ENCODE peak calls at places on chromosomes 5 and 9, in ten cellular contexts. M is prostate gland, A is HCT116, I is transverse colon, P is K562, Z is HepG2, K is spleen, T is breast epithelium, L is suprapubic skin, J is sigmoid colon. O is an unnamed sample.

GRCh38 chr5:157820593-157821252 is 38.2 kb downstream of the CLINT1 start:
- DNase-seq in M (peak), A (peak), I (no peak), P (peak), Z (peak), K (no peak), T (no peak), L (no peak), J (no peak), O (no peak)

GRCh38 chr5:75057551-75057950 is 5.2 kb upstream of the GCNT4 start:
- DNase-seq in M (no peak), A (no peak), I (no peak), P (no peak), Z (no peak), K (no peak), T (no peak), L (no peak), J (no peak), O (no peak)

GRCh38 chr5:108655750-108656450 is 91.8 kb upstream of the FER start:
- DNase-seq in M (no peak), A (no peak), I (no peak), P (no peak), Z (no peak), K (no peak), T (no peak), L (no peak), J (no peak), O (no peak)

GRCh38 chr5:107377277-107377609 is 293.5 kb downstream of the EFNA5 start:
- DNase-seq in M (no peak), A (no peak), I (no peak), P (no peak), Z (no peak), K (no peak), T (no peak), L (no peak), J (no peak), O (no peak)

GRCh38 chr9:114893622-114894021 is 36.8 kb downstream of the TNFSF8 start:
- DNase-seq in M (no peak), A (no peak), I (no peak), P (no peak), Z (no peak), K (no peak), T (no peak), L (no peak), J (no peak), O (no peak)

GRCh38 chr9:121820286-121821005 is 169.0 kb downstream of the DAB2IP start:
- DNase-seq in M (no peak), A (no peak), I (no peak), P (no peak), Z (no peak), K (no peak), T (peak), L (no peak), J (no peak), O (no peak)

GRCh38 chr5:143016777-143017374 is 246.7 kb downstream of the ARHGAP26 start:
- DNase-seq in M (peak), A (no peak), I (peak), P (peak), Z (no peak), K (no peak), T (no peak), L (no peak), J (no peak), O (no peak)

GRCh38 chr9:34646211-34647083 is at the start of gene GALT:
- DNase-seq in M (peak), A (peak), I (peak), P (peak), Z (peak), K (peak), T (peak), L (peak), J (peak), O (peak)

GRCh38 chr9:71349218-71349617 is 227.8 kb upstream of the TRPM3 start:
- DNase-seq in M (no peak), A (no peak), I (no peak), P (no peak), Z (no peak), K (no peak), T (no peak), L (no peak), J (no peak), O (no peak)

GRCh38 chr5:121008041-121008440 is 543.9 kb downstream of the PRR16 start:
- DNase-seq in M (no peak), A (no peak), I (no peak), P (no peak), Z (no peak), K (no peak), T (no peak), L (no peak), J (no peak), O (no peak)

GRCh38 chr9:112945620-112946208 is 55.0 kb upstream of the SLC46A2 start:
- DNase-seq in M (no peak), A (no peak), I (peak), P (peak), Z (peak), K (no peak), T (no peak), L (no peak), J (no peak), O (no peak)

GRCh38 chr9:136655244-136656225 is 7.2 kb upstream of the EGFL7 start:
- DNase-seq in M (no peak), A (no peak), I (no peak), P (no peak), Z (no peak), K (peak), T (no peak), L (no peak), J (no peak), O (no peak)
- TF ChIP-seq POLR2AphosphoS5 in M (no peak), A (no peak), I (peak), P (no peak), Z (no peak), K (peak), T (peak), L (peak), J (peak), O (no peak)

GRCh38 chr9:8259028-8259427 is 459.4 kb upstream of the DMAC1 start:
- DNase-seq in M (no peak), A (no peak), I (no peak), P (no peak), Z (no peak), K (no peak), T (no peak), L (no peak), J (no peak), O (no peak)
- TF ChIP-seq POLR2A in M (no peak), A (no peak), I (no peak), P (no peak), Z (no peak), K (no peak), T (no peak), L (no peak), J (no peak), O (no peak)

GRCh38 chr5:134072471-134073220 is 41.8 kb upstream of the TCF7 start:
- DNase-seq in M (no peak), A (no peak), I (no peak), P (no peak), Z (no peak), K (no peak), T (no peak), L (no peak), J (no peak), O (no peak)
- TF ChIP-seq POLR2AphosphoS5 in M (no peak), A (no peak), I (no peak), P (no peak), Z (no peak), K (no peak), T (no peak), L (no peak), J (no peak), O (no peak)

DNA sequence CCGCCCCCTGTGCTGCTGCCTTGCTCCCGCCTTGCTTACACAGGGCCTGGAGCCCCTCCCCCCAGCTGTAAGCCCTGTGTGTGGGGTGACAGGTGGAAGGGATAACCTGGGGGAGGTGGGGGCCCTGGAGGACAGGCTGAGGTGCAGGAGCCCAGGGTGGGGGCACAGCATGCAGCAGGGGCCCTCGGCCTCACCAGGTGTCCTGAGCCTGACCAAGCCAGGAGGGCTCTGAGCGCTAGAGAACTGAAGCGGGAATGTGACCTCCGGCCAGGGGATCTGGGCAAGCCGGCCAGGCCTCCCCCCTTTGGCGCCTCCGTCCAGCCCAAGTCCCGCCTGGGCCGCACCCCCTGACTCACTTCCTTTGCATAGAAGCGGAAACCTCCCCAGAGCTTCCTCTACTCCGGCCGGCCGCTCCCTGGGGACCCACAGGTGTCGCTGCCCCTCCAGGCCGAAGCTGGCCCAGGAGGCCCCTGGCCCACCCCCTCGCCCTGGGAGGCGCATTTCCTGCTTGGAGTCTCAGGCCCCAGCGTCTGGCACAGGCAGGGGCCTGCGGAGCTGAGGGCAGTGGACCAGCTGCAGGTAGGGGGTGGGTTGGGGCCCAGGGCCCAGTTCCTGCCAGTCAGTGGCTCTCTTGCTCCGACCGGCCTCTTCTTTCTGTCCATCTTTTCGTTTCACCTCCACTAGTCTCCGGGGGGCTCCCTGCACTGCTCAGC is at the start of gene TOR4A:
- DNase-seq in M (no peak), A (peak), I (peak), P (peak), Z (peak), K (peak), T (no peak), L (peak), J (peak), O (peak)
- TF ChIP-seq POLR2A in M (peak), A (peak), I (peak), P (peak), Z (no peak), K (peak), T (no peak), L (no peak), J (no peak), O (peak)

GRCh38 chr5:52077941-52078825 is 694.9 kb downstream of the ISL1 start:
- DNase-seq in M (no peak), A (no peak), I (no peak), P (no peak), Z (no peak), K (no peak), T (no peak), L (no peak), J (no peak), O (no peak)

GRCh38 chr5:52069997-52070396 is 686.7 kb downstream of the ISL1 start:
- DNase-seq in M (no peak), A (no peak), I (no peak), P (no peak), Z (no peak), K (no peak), T (no peak), L (no peak), J (no peak), O (no peak)

DNA sequence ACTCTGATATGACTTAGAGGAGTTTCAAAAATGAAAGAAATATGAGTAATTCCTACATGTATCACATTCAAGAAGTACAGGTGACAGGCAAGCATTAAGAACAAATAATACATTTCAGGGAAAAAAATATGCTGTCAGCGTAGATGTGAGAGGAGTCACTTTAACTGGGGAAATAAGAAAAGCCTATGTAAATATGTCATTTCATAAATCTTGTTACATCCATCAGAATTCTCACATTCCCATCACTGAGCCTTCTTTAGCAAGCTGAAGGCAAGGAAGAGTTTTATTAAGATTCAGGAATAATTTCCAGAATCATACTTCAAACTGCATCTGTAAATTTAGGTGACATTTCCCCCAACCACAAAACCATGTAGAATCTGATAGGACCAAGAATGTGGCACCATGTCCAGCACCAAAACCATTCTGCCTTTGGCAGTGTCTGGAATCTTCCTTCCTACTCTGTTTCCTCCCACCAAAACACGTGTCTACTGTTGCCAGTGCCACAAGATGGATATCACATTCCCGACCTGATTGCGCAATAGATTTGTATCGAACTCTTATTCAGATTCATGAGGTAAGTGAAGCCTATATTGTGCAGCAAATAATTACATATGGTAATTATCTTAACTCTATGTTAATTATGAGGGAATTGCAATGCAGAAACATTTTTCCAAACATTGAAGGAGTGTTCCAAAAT is 690.9 kb downstream of the ISL1 start:
- DNase-seq in M (no peak), A (no peak), I (no peak), P (no peak), Z (no peak), K (no peak), T (no peak), L (no peak), J (no peak), O (no peak)
- TF ChIP-seq POLR2AphosphoS5 in M (no peak), A (no peak), I (no peak), P (no peak), Z (no peak), K (no peak), T (no peak), L (no peak), J (no peak), O (no peak)

DNA sequence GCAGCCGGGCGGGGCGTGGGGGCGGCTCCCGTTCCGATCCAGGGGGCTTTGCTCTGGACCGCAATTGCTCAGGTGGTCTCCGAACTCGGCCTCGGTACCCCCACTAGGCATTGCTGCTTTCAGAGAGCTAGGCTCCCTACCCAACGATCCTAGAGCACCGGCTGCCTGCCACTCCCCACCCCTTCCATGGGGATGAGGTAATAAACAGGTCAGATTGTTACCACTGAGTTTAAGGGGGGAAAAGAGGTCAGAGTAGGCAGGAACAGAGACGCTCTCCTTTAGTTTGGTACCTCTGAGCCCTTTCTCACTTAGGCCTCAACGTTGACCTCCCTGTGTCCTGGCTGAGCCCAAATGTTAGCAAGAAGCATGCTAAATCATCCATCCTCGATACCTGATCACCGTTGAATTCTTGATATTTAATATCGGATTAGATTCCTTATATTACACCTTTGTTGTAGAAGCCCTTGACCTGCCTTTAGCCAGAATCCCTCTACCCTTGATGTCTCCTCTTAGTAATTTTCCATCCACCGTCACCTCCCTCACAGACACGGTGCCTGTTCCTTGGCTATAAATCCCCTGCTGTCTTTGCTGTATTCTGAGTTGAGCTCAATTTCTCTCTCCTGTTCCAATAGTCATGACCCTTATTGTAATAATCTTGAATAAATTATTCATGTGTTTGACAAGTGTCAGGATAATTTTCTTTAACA is 588 bp upstream of the PLPP1 start:
- DNase-seq in M (no peak), A (no peak), I (no peak), P (no peak), Z (no peak), K (no peak), T (no peak), L (no peak), J (no peak), O (no peak)
- TF ChIP-seq POLR2A in M (no peak), A (peak), I (no peak), P (no peak), Z (no peak), K (no peak), T (peak), L (no peak), J (peak), O (no peak)

GRCh38 chr9:98085955-98086354 is 29.4 kb downstream of the NANS start:
- DNase-seq in M (no peak), A (no peak), I (no peak), P (peak), Z (no peak), K (peak), T (no peak), L (peak), J (no peak), O (no peak)
- TF ChIP-seq POLR2AphosphoS5 in M (no peak), A (no peak), I (no peak), P (no peak), Z (no peak), K (no peak), T (no peak), L (no peak), J (no peak), O (no peak)

DNA sequence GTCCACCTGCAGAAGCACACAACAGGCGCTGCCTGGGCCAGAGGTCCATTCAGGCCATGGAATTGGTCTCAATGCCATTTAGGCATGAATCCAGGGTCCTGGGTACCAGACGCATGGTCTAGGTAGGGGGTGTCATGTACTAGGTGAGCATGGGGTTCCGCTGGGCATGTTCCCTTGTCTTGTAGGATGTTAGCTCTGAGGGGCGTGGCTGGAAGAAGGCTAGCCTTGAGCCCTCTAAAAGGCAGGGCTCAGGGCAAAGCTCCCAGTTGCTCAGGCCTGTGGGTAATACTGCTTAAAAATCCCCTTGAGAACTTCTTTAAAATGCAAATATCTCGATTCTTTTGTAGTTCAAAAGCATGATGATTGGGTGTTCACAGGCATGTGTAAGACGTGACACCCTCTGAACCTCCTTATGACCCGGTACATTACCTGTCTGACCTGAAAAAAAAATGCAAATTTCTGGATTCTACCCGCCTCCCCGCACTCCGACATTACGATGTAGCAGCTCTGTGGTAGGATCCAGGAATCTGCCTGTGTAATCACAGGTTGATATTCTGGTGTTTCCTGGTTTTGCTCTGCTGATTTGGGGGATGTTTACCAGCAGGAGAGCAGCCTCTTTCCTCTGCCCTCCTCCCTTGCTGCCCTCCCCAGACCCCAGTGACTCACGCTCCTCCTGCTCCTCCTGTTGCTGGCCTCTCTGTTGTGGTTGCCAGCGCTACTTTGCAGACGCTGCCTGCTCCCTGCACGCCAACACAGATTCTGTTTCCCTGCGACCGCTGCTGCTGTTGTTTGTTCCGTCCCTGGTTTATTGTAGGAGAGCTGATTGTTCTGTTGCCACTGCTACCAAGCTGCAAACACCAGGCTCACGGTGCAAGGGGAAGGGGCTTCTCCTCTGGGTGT is 5.7 kb downstream of the TMC1 start:
- DNase-seq in M (peak), A (peak), I (peak), P (peak), Z (peak), K (peak), T (peak), L (peak), J (peak), O (peak)
- TF ChIP-seq POLR2A in M (peak), A (no peak), I (peak), P (no peak), Z (no peak), K (no peak), T (no peak), L (no peak), J (peak), O (peak)

GRCh38 chr5:96821260-96821916 is 13.6 kb upstream of the ERAP1 start:
- DNase-seq in M (no peak), A (no peak), I (no peak), P (no peak), Z (no peak), K (no peak), T (no peak), L (no peak), J (no peak), O (no peak)

GRCh38 chr5:96823900-96824351 is 16.2 kb upstream of the ERAP1 start:
- DNase-seq in M (peak), A (no peak), I (no peak), P (no peak), Z (peak), K (no peak), T (no peak), L (no peak), J (no peak), O (no peak)

GRCh38 chr5:96826071-96826470 is 18.3 kb upstream of the ERAP1 start:
- DNase-seq in M (no peak), A (no peak), I (no peak), P (no peak), Z (no peak), K (no peak), T (no peak), L (no peak), J (no peak), O (no peak)

GRCh38 chr5:96823060-96823459 is 15.3 kb upstream of the ERAP1 start:
- DNase-seq in M (no peak), A (no peak), I (no peak), P (no peak), Z (no peak), K (no peak), T (no peak), L (no peak), J (no peak), O (no peak)

DNA sequence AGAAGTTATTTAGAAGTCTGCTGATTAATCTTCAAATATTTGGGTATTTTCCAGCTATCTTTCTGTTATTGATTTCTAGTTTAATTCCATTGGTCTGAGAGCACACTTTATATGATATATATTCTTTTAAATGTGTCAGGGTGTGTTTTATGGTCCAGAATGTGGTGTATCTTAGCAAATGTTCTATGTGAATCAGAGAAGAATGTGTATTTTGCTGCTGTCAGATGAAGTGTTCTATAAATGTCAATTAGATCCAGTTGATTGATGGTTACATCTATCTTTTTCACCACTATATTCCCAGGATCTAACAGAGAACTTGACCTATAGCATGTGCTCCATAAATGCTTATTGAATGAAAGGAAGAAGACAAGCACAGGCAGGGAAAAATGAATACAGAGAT is 17.5 kb upstream of the ERAP1 start:
- DNase-seq in M (no peak), A (no peak), I (no peak), P (no peak), Z (no peak), K (no peak), T (no peak), L (no peak), J (no peak), O (no peak)
- TF ChIP-seq POLR2AphosphoS5 in M (no peak), A (no peak), I (no peak), P (no peak), Z (no peak), K (no peak), T (no peak), L (no peak), J (no peak), O (no peak)